ENCODE peak calls at places on chromosome 13, in four cellular contexts. One of them, this sample, is unnamed.

GRCh38 chr13:110302986-110303385 is 4.0 kb downstream of the COL4A1 start:
- DNase-seq in IMR-90: no peak
- DNase-seq in ascending aorta: no peak
- DNase-seq in transverse colon: no peak
- DNase-seq in this sample: no peak

GRCh38 chr13:52156724-52157251 is 2.6 kb downstream of the NEK3 start:
- DNase-seq in IMR-90: peak; percentile 36
- DNase-seq in transverse colon: no peak
- DNase-seq in ascending aorta: no peak
- DNase-seq in this sample: no peak

GRCh38 chr13:109868583-109869311 is 82.4 kb upstream of the IRS2 start:
- DNase-seq in transverse colon: no peak
- DNase-seq in ascending aorta: no peak
- DNase-seq in IMR-90: peak; percentile 17
- DNase-seq in this sample: no peak

GRCh38 chr13:33283195-33283910 is 2.2 kb downstream of the STARD13 start:
- DNase-seq in transverse colon: no peak
- DNase-seq in IMR-90: no peak
- DNase-seq in ascending aorta: no peak
- DNase-seq in this sample: no peak

GRCh38 chr13:112246731-112247470 is 129.3 kb upstream of the SPACA7 start:
- DNase-seq in transverse colon: no peak
- DNase-seq in IMR-90: no peak
- DNase-seq in ascending aorta: no peak
- DNase-seq in this sample: no peak

GRCh38 chr13:98978280-98978679 is 416 bp upstream of the DOCK9 start:
- DNase-seq in ascending aorta: no peak
- DNase-seq in transverse colon: no peak
- DNase-seq in IMR-90: peak; percentile 90
- DNase-seq in this sample: no peak

GRCh38 chr13:100483836-100484381 is 104.7 kb downstream of the GGACT start:
- DNase-seq in IMR-90: no peak
- DNase-seq in transverse colon: no peak
- DNase-seq in ascending aorta: no peak
- DNase-seq in this sample: no peak

GRCh38 chr13:32060319-32060924 is 28.8 kb downstream of the FRY start:
- DNase-seq in IMR-90: peak; percentile 14
- DNase-seq in ascending aorta: no peak
- DNase-seq in transverse colon: no peak
- DNase-seq in this sample: no peak

GRCh38 chr13:68888832-68889231 is 1218.8 kb upstream of the ATXN8OS start:
- DNase-seq in ascending aorta: no peak
- DNase-seq in IMR-90: no peak
- DNase-seq in transverse colon: no peak
- DNase-seq in this sample: no peak

GRCh38 chr13:62014299-62014698 is 598.6 kb upstream of the PCDH20 start:
- DNase-seq in transverse colon: no peak
- DNase-seq in IMR-90: peak; percentile 1
- DNase-seq in ascending aorta: no peak
- DNase-seq in this sample: no peak

GRCh38 chr13:27138457-27139093 is 33.0 kb downstream of the USP12 start:
- DNase-seq in ascending aorta: no peak
- DNase-seq in IMR-90: no peak
- DNase-seq in transverse colon: no peak
- DNase-seq in this sample: no peak

GRCh38 chr13:94849254-94849653 is 136.9 kb upstream of the SOX21 start:
- DNase-seq in IMR-90: no peak
- DNase-seq in ascending aorta: no peak
- DNase-seq in transverse colon: no peak
- DNase-seq in this sample: no peak

GRCh38 chr13:92649140-92649813 is 577.3 kb upstream of the GPC6 start:
- DNase-seq in ascending aorta: no peak
- DNase-seq in transverse colon: no peak
- DNase-seq in IMR-90: no peak
- DNase-seq in this sample: no peak

GRCh38 chr13:34156841-34157365 is 339.0 kb downstream of the RFC3 start:
- DNase-seq in ascending aorta: peak; percentile 92
- DNase-seq in transverse colon: peak; percentile 80
- DNase-seq in IMR-90: peak; percentile 95
- DNase-seq in this sample: no peak

GRCh38 chr13:100530645-100531044 is 57.9 kb downstream of the GGACT start:
- DNase-seq in IMR-90: peak; percentile 33
- DNase-seq in ascending aorta: no peak
- DNase-seq in transverse colon: no peak
- DNase-seq in this sample: no peak

GRCh38 chr13:20351279-20352022 is 119.3 kb upstream of the GJB6 start:
- DNase-seq in IMR-90: peak; percentile 75
- DNase-seq in transverse colon: no peak
- DNase-seq in ascending aorta: no peak
- DNase-seq in this sample: no peak

GRCh38 chr13:33610471-33611015 is 207.4 kb upstream of the RFC3 start:
- DNase-seq in transverse colon: peak; percentile 13
- DNase-seq in ascending aorta: peak; percentile 84
- DNase-seq in IMR-90: no peak
- DNase-seq in this sample: peak; percentile 11

GRCh38 chr13:102587916-102588315 is 8.9 kb upstream of the TPP2 start:
- DNase-seq in transverse colon: no peak
- DNase-seq in ascending aorta: no peak
- DNase-seq in IMR-90: no peak
- DNase-seq in this sample: no peak

GRCh38 chr13:95323930-95324662 is 22.8 kb upstream of the ABCC4 start:
- DNase-seq in ascending aorta: no peak
- DNase-seq in transverse colon: no peak
- DNase-seq in IMR-90: no peak
- DNase-seq in this sample: no peak

GRCh38 chr13:112134150-112135075 is 67.5 kb downstream of the SOX1 start:
- DNase-seq in IMR-90: no peak
- DNase-seq in ascending aorta: no peak
- DNase-seq in transverse colon: no peak
- DNase-seq in this sample: no peak

GRCh38 chr13:43865892-43866291 is 13.6 kb downstream of the CCDC122 start:
- DNase-seq in IMR-90: peak; percentile 87
- DNase-seq in transverse colon: no peak
- DNase-seq in ascending aorta: no peak
- DNase-seq in this sample: no peak

GRCh38 chr13:53408847-53409568 is 380.4 kb downstream of the OLFM4 start:
- DNase-seq in transverse colon: no peak
- DNase-seq in IMR-90: no peak
- DNase-seq in ascending aorta: no peak
- DNase-seq in this sample: no peak

GRCh38 chr13:32587014-32587773 is 942 bp downstream of the PDS5B start:
- DNase-seq in transverse colon: peak; percentile 73
- DNase-seq in IMR-90: peak; percentile 62
- DNase-seq in ascending aorta: peak; percentile 81
- DNase-seq in this sample: peak; percentile 44

GRCh38 chr13:101065314-101065713 is 351.0 kb downstream of the NALCN start:
- DNase-seq in ascending aorta: no peak
- DNase-seq in IMR-90: no peak
- DNase-seq in transverse colon: no peak
- DNase-seq in this sample: no peak

GRCh38 chr13:34207334-34207733 is 389.4 kb downstream of the RFC3 start:
- DNase-seq in ascending aorta: no peak
- DNase-seq in transverse colon: no peak
- DNase-seq in IMR-90: peak; percentile 70
- DNase-seq in this sample: no peak

GRCh38 chr13:64158910-64159309 is 2743.3 kb upstream of the PCDH20 start:
- DNase-seq in transverse colon: no peak
- DNase-seq in IMR-90: peak; percentile 41
- DNase-seq in ascending aorta: no peak
- DNase-seq in this sample: no peak

DNA sequence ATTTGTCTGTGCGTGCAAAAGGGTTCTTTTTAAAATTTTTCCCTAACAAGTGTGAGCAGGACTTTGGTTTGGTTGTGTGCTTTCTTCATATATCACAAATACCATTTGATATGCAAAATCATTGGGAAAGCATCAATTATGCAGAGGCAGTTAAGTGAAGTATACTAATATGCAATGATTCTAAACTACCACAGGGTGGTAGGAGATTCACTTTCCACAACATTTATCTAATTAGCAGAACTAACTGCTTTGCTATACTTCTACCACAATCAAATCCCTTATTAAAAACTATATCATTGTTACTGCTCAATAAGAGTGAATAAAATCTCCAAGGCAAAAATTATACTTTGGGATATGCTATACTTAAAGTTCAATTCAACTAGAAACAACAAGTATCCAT is 2738.9 kb upstream of the PCDH20 start:
- DNase-seq in IMR-90: peak; percentile 40
- DNase-seq in ascending aorta: no peak
- DNase-seq in transverse colon: no peak
- DNase-seq in this sample: no peak
- TF ChIP-seq CTCF in IMR-90: peak; percentile 51
- TF ChIP-seq CTCF in ascending aorta: no peak
- TF ChIP-seq CTCF in transverse colon: no peak
- TF ChIP-seq CTCF in this sample: no peak

DNA sequence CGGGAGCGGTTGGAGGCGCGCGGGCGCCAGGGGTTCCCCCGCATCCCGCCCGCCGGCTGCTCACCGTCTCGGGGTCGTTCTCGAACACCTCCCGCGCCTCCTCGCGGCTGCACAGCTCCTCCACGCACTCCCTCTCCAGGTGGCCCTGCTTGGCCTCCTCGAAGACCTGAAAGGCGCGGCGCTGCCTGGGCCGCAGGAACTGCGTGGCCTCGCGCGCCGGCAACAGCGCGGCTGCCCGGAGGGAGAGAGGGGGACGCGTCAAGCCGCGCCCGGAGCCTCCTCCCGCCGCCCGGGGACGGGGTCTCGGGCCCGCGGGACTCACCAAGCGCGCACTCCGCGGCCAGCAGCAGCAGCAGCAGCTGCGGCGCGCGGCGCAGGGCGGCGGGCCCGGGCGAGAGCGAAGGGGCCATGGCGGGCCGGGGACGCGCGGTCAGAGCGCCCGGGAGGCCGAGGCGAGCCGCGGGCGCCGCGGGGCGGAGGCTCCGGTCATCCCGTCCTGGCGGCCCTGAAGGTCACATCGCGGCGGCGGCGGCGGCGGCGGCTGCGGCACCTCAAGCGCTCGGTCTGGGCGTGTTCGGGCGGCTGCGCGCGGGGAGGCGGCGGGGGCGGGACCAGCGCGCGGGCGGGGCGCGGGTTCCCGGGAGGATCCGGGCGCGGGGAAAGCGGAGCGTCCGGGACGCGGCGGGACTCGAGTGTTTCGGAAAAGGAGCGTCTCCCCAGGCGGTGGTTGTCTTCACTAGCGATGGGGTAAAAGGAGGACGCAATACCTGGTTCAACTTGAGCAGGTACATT is at the start of gene GAS6:
- DNase-seq in IMR-90: no peak
- DNase-seq in ascending aorta: peak; percentile 83
- DNase-seq in transverse colon: peak; percentile 80
- DNase-seq in this sample: no peak
- TF ChIP-seq CTCF in IMR-90: no peak
- TF ChIP-seq CTCF in ascending aorta: no peak
- TF ChIP-seq CTCF in transverse colon: no peak
- TF ChIP-seq CTCF in this sample: no peak

DNA sequence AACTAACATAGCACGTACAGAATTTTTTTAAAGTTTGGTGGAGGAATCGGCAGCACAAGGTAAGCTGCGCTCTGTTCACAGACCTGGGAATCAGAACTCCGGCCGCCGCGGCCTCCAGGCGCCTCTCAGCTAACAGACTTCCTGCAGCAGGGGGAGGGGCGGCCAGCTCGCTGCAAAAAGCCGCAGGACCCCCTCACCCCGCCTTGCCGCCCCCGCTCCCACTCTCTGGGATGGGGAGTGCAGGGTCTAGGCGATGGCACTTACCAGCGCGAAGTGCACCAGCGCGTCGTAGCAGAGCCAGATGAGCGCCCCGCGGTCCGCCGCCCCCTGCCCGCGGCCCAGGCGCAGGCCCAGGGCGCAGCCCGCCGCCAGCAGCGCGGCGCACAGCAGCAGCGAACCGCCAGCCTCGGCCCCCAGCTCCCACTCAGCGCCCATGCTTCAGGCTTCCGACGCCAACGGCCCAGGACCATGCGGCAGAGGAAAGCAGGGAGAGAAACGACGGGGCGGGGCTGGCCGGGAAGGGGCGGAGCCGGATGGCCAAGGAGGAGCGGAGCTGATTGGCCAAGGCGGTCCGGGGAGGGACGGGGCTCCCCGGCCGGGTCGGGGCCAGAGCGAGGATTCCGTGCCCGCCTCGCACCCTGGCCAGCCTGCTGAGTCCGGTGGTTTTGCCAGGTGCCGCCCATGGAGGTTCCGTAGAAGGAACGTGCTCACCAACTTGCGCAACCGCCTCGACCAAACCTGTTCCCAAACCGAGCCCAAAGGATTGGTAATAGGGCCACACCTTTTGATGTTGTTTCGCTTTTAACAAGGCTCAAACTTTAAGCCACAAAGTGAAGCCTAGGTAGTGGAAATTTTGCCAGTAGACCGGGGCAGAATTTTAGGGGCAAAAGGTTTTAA is at the start of gene EBPL:
- DNase-seq in ascending aorta: peak; percentile 95
- DNase-seq in IMR-90: peak; percentile 86
- DNase-seq in transverse colon: peak; percentile 96
- DNase-seq in this sample: peak; percentile 83
- TF ChIP-seq CTCF in ascending aorta: no peak
- TF ChIP-seq CTCF in IMR-90: no peak
- TF ChIP-seq CTCF in transverse colon: no peak
- TF ChIP-seq CTCF in this sample: no peak

GRCh38 chr13:73772449-73773186 is 361.6 kb downstream of the KLF12 start:
- DNase-seq in transverse colon: no peak
- DNase-seq in IMR-90: no peak
- DNase-seq in ascending aorta: no peak
- DNase-seq in this sample: no peak

GRCh38 chr13:73765651-73766384 is 368.4 kb downstream of the KLF12 start:
- DNase-seq in ascending aorta: peak; percentile 75
- DNase-seq in transverse colon: peak; percentile 81
- DNase-seq in IMR-90: peak; percentile 58
- DNase-seq in this sample: peak; percentile 91

GRCh38 chr13:73767191-73767741 is 366.9 kb downstream of the KLF12 start:
- DNase-seq in IMR-90: peak; percentile 70
- DNase-seq in transverse colon: no peak
- DNase-seq in ascending aorta: no peak
- DNase-seq in this sample: no peak

GRCh38 chr13:73767747-73768315 is 366.4 kb downstream of the KLF12 start:
- DNase-seq in ascending aorta: no peak
- DNase-seq in transverse colon: no peak
- DNase-seq in IMR-90: no peak
- DNase-seq in this sample: peak; percentile 38
- TF ChIP-seq CTCF in ascending aorta: peak; percentile 21
- TF ChIP-seq CTCF in transverse colon: peak; percentile 39
- TF ChIP-seq CTCF in IMR-90: peak; percentile 36
- TF ChIP-seq CTCF in this sample: peak; percentile 23

This sample was measured in CD4-positive, alpha-beta T cell.